ENCODE peak calls at places on chromosomes 5 and 9, in eight cellular contexts. One of them, this sample, is unnamed.

GRCh38 chr9:113380869-113381378 is 4.1 kb upstream of the HDHD3 start:
- DNase-seq in NCI-H526: no peak
- DNase-seq in pulmonary artery endothelial cell: no peak
- DNase-seq in HFFc6: no peak
- DNase-seq in HTR-8/SVneo: no peak
- DNase-seq in trophoblast cell: no peak
- DNase-seq in psoas muscle: no peak
- DNase-seq in NCI-H2081: no peak
- DNase-seq in this sample: no peak

GRCh38 chr5:176778921-176779465 is 31.4 kb upstream of the UNC5A start:
- DNase-seq in NCI-H526: no peak
- DNase-seq in pulmonary artery endothelial cell: no peak
- DNase-seq in HFFc6: no peak
- DNase-seq in HTR-8/SVneo: no peak
- DNase-seq in trophoblast cell: no peak
- DNase-seq in psoas muscle: no peak
- DNase-seq in NCI-H2081: no peak
- DNase-seq in this sample: no peak

GRCh38 chr5:132134384-132134783 is 60.8 kb downstream of the CSF2 start:
- DNase-seq in NCI-H526: no peak
- DNase-seq in pulmonary artery endothelial cell: no peak
- DNase-seq in HFFc6: peak; percentile 27
- DNase-seq in HTR-8/SVneo: peak; percentile 12
- DNase-seq in trophoblast cell: no peak
- DNase-seq in psoas muscle: no peak
- DNase-seq in NCI-H2081: no peak
- DNase-seq in this sample: no peak

GRCh38 chr5:53902524-53902923 is 342.1 kb downstream of the NDUFS4 start:
- DNase-seq in NCI-H526: no peak
- DNase-seq in pulmonary artery endothelial cell: no peak
- DNase-seq in HFFc6: no peak
- DNase-seq in HTR-8/SVneo: no peak
- DNase-seq in trophoblast cell: no peak
- DNase-seq in psoas muscle: peak; percentile 17
- DNase-seq in NCI-H2081: no peak
- DNase-seq in this sample: no peak

GRCh38 chr5:31029925-31030324 is 163.6 kb upstream of the CDH6 start:
- DNase-seq in NCI-H526: peak; percentile 35
- DNase-seq in pulmonary artery endothelial cell: no peak
- DNase-seq in HFFc6: no peak
- DNase-seq in HTR-8/SVneo: no peak
- DNase-seq in trophoblast cell: no peak
- DNase-seq in psoas muscle: no peak
- DNase-seq in NCI-H2081: no peak
- DNase-seq in this sample: no peak

GRCh38 chr9:93098236-93098946 is 2.4 kb downstream of the CARD19 start:
- DNase-seq in NCI-H526: no peak
- DNase-seq in pulmonary artery endothelial cell: peak; percentile 94
- DNase-seq in HFFc6: peak; percentile 98
- DNase-seq in HTR-8/SVneo: peak; percentile 85
- DNase-seq in trophoblast cell: peak; percentile 70
- DNase-seq in psoas muscle: peak; percentile 94
- DNase-seq in NCI-H2081: no peak
- DNase-seq in this sample: no peak

GRCh38 chr5:165630211-165630866 is 2124.9 kb downstream of the MAT2B start:
- DNase-seq in NCI-H526: peak; percentile 85
- DNase-seq in pulmonary artery endothelial cell: no peak
- DNase-seq in HFFc6: peak; percentile 8
- DNase-seq in HTR-8/SVneo: peak; percentile 53
- DNase-seq in trophoblast cell: peak; percentile 12
- DNase-seq in psoas muscle: no peak
- DNase-seq in NCI-H2081: peak; percentile 55
- DNase-seq in this sample: peak; percentile 32

GRCh38 chr9:112755059-112755458 is 4.5 kb downstream of the SNX30 start:
- DNase-seq in NCI-H526: no peak
- DNase-seq in pulmonary artery endothelial cell: no peak
- DNase-seq in HFFc6: no peak
- DNase-seq in HTR-8/SVneo: no peak
- DNase-seq in trophoblast cell: no peak
- DNase-seq in psoas muscle: no peak
- DNase-seq in NCI-H2081: no peak
- DNase-seq in this sample: no peak

GRCh38 chr9:134419684-134420076 is 93.4 kb downstream of the RXRA start:
- DNase-seq in NCI-H526: peak; percentile 10
- DNase-seq in pulmonary artery endothelial cell: no peak
- DNase-seq in HFFc6: no peak
- DNase-seq in HTR-8/SVneo: no peak
- DNase-seq in trophoblast cell: peak; percentile 11
- DNase-seq in psoas muscle: no peak
- DNase-seq in NCI-H2081: no peak
- DNase-seq in this sample: peak; percentile 46

GRCh38 chr5:72752909-72753308 is 63.6 kb upstream of the TNPO1 start:
- DNase-seq in NCI-H526: no peak
- DNase-seq in pulmonary artery endothelial cell: no peak
- DNase-seq in HFFc6: no peak
- DNase-seq in HTR-8/SVneo: no peak
- DNase-seq in trophoblast cell: no peak
- DNase-seq in psoas muscle: no peak
- DNase-seq in NCI-H2081: no peak
- DNase-seq in this sample: no peak

GRCh38 chr5:156137482-156137881 is 189.5 kb upstream of the SGCD start:
- DNase-seq in NCI-H526: no peak
- DNase-seq in pulmonary artery endothelial cell: no peak
- DNase-seq in HFFc6: no peak
- DNase-seq in HTR-8/SVneo: no peak
- DNase-seq in trophoblast cell: peak; percentile 30
- DNase-seq in psoas muscle: no peak
- DNase-seq in NCI-H2081: no peak
- DNase-seq in this sample: no peak

GRCh38 chr9:20112367-20112766 is 323.5 kb upstream of the SLC24A2 start:
- DNase-seq in NCI-H526: no peak
- DNase-seq in pulmonary artery endothelial cell: no peak
- DNase-seq in HFFc6: no peak
- DNase-seq in HTR-8/SVneo: peak; percentile 1
- DNase-seq in trophoblast cell: no peak
- DNase-seq in psoas muscle: no peak
- DNase-seq in NCI-H2081: no peak
- DNase-seq in this sample: no peak

GRCh38 chr9:16869140-16869903 is 1.1 kb downstream of the BNC2 start:
- DNase-seq in NCI-H526: peak; percentile 49
- DNase-seq in pulmonary artery endothelial cell: no peak
- DNase-seq in HFFc6: no peak
- DNase-seq in HTR-8/SVneo: no peak
- DNase-seq in trophoblast cell: no peak
- DNase-seq in psoas muscle: no peak
- DNase-seq in NCI-H2081: no peak
- DNase-seq in this sample: no peak

GRCh38 chr5:120447706-120448239 is 16.3 kb upstream of the PRR16 start:
- DNase-seq in NCI-H526: no peak
- DNase-seq in pulmonary artery endothelial cell: no peak
- DNase-seq in HFFc6: no peak
- DNase-seq in HTR-8/SVneo: peak; percentile 32
- DNase-seq in trophoblast cell: no peak
- DNase-seq in psoas muscle: no peak
- DNase-seq in NCI-H2081: no peak
- DNase-seq in this sample: peak; percentile 3